ENCODE peak calls at places on chromosomes 1 and 21, in six cellular contexts. A is aorta; T is effector memory CD4-positive, alpha-beta T cell; S is NT2/D1; P is mammary epithelial cell; R is CD4-positive, CD25-positive, alpha-beta regulatory T cell. E is an unnamed sample. For H3K4me1, the result is how much of the 10 kb centered on the place peaks cover.

GRCh38 chr1:170807432-170807831 is 127.9 kb upstream of the MROH9 start:
- DNase-seq in A (no peak), T (no peak), R (no peak), S (no peak), P (peak), E (no peak)

GRCh38 chr1:27235827-27236226 is 1.4 kb downstream of the WDTC1 start:
- DNase-seq in R (no peak), P (peak), T (no peak), A (no peak), S (no peak), E (no peak)

GRCh38 chr1:23422313-23422877 is 2.2 kb downstream of the TCEA3 start:
- DNase-seq in A (peak), S (no peak), R (peak), P (peak), T (peak), E (peak)

GRCh38 chr1:47334765-47335435 is 1.3 kb downstream of the CMPK1 start:
- DNase-seq in S (no peak), T (no peak), P (no peak), A (no peak), R (no peak), E (no peak)

GRCh38 chr1:78755986-78756385 is 106.4 kb downstream of the IFI44 start:
- DNase-seq in T (no peak), S (no peak), P (peak), A (no peak), R (no peak), E (no peak)

GRCh38 chr1:52550447-52550846 is 2.4 kb downstream of the TUT4 start:
- DNase-seq in T (no peak), S (no peak), A (no peak), P (no peak), R (no peak), E (no peak)

GRCh38 chr1:40308036-40308727 is 8.9 kb downstream of the COL9A2 start:
- DNase-seq in T (no peak), S (no peak), A (peak), P (no peak), R (no peak), E (no peak)

GRCh38 chr1:153827168-153827964 is 52.2 kb downstream of the SLC27A3 start:
- DNase-seq in T (no peak), S (no peak), R (no peak), P (no peak), A (no peak), E (no peak)

GRCh38 chr21:38819719-38820147 is 14.0 kb downstream of the ETS2 start:
- DNase-seq in A (no peak), P (peak), S (no peak), T (no peak), R (no peak), E (peak)

GRCh38 chr1:154546264-154547043 is 12.0 kb downstream of the UBE2Q1 start:
- DNase-seq in S (peak), R (peak), T (peak), A (peak), P (peak), E (peak)

GRCh38 chr1:39896909-39897685 is 4.6 kb downstream of the MYCL start:
- DNase-seq in S (no peak), A (no peak), T (no peak), P (no peak), R (no peak), E (no peak)

GRCh38 chr1:38274974-38275373 is 228.4 kb upstream of the POU3F1 start:
- DNase-seq in A (no peak), S (no peak), R (no peak), P (no peak), T (no peak), E (peak)

GRCh38 chr1:162370721-162371120 is 5.9 kb downstream of the SPATA46 start:
- DNase-seq in R (no peak), S (no peak), A (no peak), T (no peak), P (no peak), E (no peak)

GRCh38 chr1:85650645-85651044 is 57.6 kb downstream of the ZNHIT6 start:
- DNase-seq in T (no peak), A (no peak), P (no peak), R (no peak), S (peak), E (no peak)

GRCh38 chr1:18996548-18997177 is 40.2 kb upstream of the IFFO2 start:
- DNase-seq in A (no peak), R (no peak), S (no peak), T (no peak), P (no peak), E (no peak)

GRCh38 chr1:53340660-53341520 is 13.0 kb upstream of the LRP8 start:
- DNase-seq in R (no peak), T (no peak), S (no peak), P (peak), A (no peak), E (no peak)

GRCh38 chr1:231781887-231782286 is 155.3 kb downstream of the DISC1 start:
- DNase-seq in T (no peak), A (no peak), S (no peak), P (no peak), R (no peak), E (no peak)

GRCh38 chr1:193479187-193479586 is 292.8 kb upstream of the B3GALT2 start:
- DNase-seq in P (no peak), A (no peak), T (peak), R (peak), S (no peak), E (no peak)

GRCh38 chr1:197103295-197103694 is 36.2 kb upstream of the F13B start:
- DNase-seq in A (no peak), R (no peak), T (no peak), P (no peak), S (no peak), E (no peak)

GRCh38 chr21:46121286-46122221 is 23.6 kb downstream of the COL6A2 start:
- DNase-seq in R (no peak), P (no peak), S (no peak), A (peak), T (no peak), E (peak)

GRCh38 chr1:201346337-201346939 is 31.0 kb downstream of the TNNT2 start:
- DNase-seq in P (peak), T (no peak), A (peak), R (no peak), S (peak), E (no peak)

GRCh38 chr1:55575571-55576279 is 360.6 kb upstream of the USP24 start:
- DNase-seq in R (no peak), P (no peak), T (no peak), A (peak), S (no peak), E (no peak)

GRCh38 chr1:59290173-59290954 is 6.5 kb upstream of the FGGY start:
- DNase-seq in T (no peak), R (no peak), A (peak), P (peak), S (peak), E (peak)

GRCh38 chr1:22815043-22815365 is 104.4 kb downstream of the EPHB2 start:
- DNase-seq in T (no peak), A (no peak), S (no peak), R (no peak), P (no peak), E (no peak)

GRCh38 chr21:17532292-17532691 is 19.4 kb downstream of the CXADR start:
- DNase-seq in T (no peak), A (no peak), R (no peak), P (no peak), S (no peak), E (no peak)

GRCh38 chr1:227742738-227743715 is 7.8 kb downstream of the SNAP47 start:
- DNase-seq in R (no peak), S (no peak), P (no peak), T (no peak), A (no peak), E (no peak)

GRCh38 chr1:9080704-9081291 is 11.4 kb upstream of the SLC2A5 start:
- DNase-seq in A (no peak), P (peak), S (no peak), R (no peak), T (no peak), E (no peak)

GRCh38 chr21:32653326-32653901 is 41.2 kb upstream of the CFAP298 start:
- DNase-seq in R (no peak), S (peak), A (no peak), P (peak), T (no peak), E (no peak)

GRCh38 chr1:109891930-109892329 is 18.7 kb upstream of the CSF1 start:
- DNase-seq in S (no peak), T (no peak), R (no peak), P (no peak), A (no peak), E (no peak)

GRCh38 chr1:30905403-30905802 is 3.2 kb downstream of the SDC3 start:
- DNase-seq in S (no peak), A (no peak), P (no peak), R (no peak), T (no peak), E (no peak)

GRCh38 chr1:99170516-99170915 is 93.8 kb upstream of the PLPPR4 start:
- DNase-seq in R (no peak), S (no peak), A (no peak), P (peak), T (no peak), E (no peak)

GRCh38 chr21:39613029-39613934 is 542 bp downstream of the B3GALT5 start:
- DNase-seq in A (no peak), T (no peak), R (no peak), S (no peak), P (no peak), E (no peak)

GRCh38 chr1:38246955-38247952 is 200.7 kb upstream of the POU3F1 start:
- DNase-seq in R (no peak), T (no peak), S (no peak), A (no peak), P (no peak), E (no peak)

GRCh38 chr1:71086331-71086730 is 5.5 kb upstream of the ZRANB2 start:
- DNase-seq in S (no peak), A (no peak), T (no peak), R (no peak), P (peak), E (no peak)
- H3K4me1 ChIP-seq in S (under half), A (under half), T (under half), R (under half), P (under half), E (under half)

GRCh38 chr21:44443291-44443890 is 11.9 kb upstream of the LRRC3 start:
- DNase-seq in S (no peak), T (no peak), A (peak), R (no peak), P (no peak), E (peak)
- H3K4me1 ChIP-seq in S (under half), T (under half), A (under half), R (under half), P (under half), E (under half)

GRCh38 chr1:163471766-163472165 is 150.0 kb downstream of the NUF2 start:
- DNase-seq in A (no peak), T (no peak), S (no peak), P (no peak), R (no peak), E (no peak)
- H3K4me1 ChIP-seq in A (under half), T (under half), S (under half), P (under half), R (under half), E (under half)

GRCh38 chr1:225534772-225535171 is 106.9 kb upstream of the LBR start:
- DNase-seq in P (no peak), T (no peak), S (no peak), R (no peak), A (no peak), E (no peak)
- H3K4me1 ChIP-seq in P (under half), T (under half), S (under half), R (under half), A (under half), E (under half)

GRCh38 chr1:225880210-225880584 is 2.0 kb downstream of the TMEM63A start:
- DNase-seq in P (no peak), T (no peak), R (no peak), S (no peak), A (peak), E (no peak)
- H3K4me1 ChIP-seq in P (under half), T (half or more), R (half or more), S (under half), A (under half), E (under half)

DNA sequence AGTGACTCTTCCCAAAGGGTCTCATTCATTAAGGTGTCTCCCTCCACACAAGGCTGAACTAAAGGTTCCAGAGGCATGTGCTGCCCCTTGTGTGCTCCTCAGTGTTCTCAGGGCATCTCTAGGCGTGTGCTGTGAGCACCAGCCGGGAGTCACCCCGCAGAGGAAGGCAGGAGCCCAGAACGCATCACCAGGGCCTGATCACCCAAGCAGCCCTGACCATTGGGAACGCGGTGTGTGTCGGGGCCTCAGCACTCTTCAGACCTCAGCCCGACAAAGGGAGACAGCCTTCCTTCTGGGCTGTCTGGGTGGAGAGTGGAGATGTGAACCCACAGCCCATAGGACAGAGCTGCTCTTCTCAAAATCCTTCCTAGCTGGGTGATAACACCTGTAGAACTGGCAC is 9.1 kb downstream of the SLC37A1 start:
- DNase-seq in R (no peak), A (no peak), T (no peak), S (no peak), P (no peak), E (peak)
- H3K4me1 ChIP-seq in R (under half), A (under half), T (under half), S (under half), P (under half), E (under half)

DNA sequence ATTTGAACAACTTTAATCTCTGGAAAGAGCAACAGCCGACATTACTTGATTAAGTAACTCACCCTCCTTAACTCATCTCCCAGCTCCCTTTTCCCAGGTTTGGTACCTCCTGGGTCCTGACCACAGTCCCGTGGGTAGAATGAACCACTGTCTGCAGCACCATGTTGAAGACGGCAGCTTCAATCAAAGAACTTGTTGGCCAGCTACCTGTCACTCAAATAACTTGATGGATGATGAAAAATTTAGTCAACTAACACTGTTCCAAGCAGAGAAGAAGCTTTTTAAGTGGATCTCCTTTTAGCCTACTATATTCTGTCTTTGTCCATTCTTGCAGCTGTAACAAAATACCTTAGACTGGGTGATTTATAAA is 138.4 kb upstream of the F3 start:
- DNase-seq in P (no peak), T (no peak), S (no peak), A (no peak), R (no peak), E (no peak)
- H3K4me1 ChIP-seq in P (under half), T (under half), S (under half), A (under half), R (under half), E (under half)

E was measured in left lung.